ENCODE peak calls at places on chromosomes 4 and X, in five cellular contexts. Z is pancreas, Y is tibial nerve, R is ascending aorta, G is GM23248. N is an unnamed sample.

GRCh38 chrX:9147086-9147485 is 113.2 kb upstream of the FAM9B start:
- DNase-seq in Y (no peak), Z (no peak), R (no peak), G (no peak), N (no peak)

GRCh38 chrX:53383376-53384087 is 38.9 kb downstream of the SMC1A start:
- DNase-seq in G (no peak), R (no peak), Z (no peak), Y (no peak), N (no peak)

GRCh38 chr4:56979674-56980073 is 978 bp downstream of the POLR2B start:
- DNase-seq in R (no peak), G (peak; percentile 69), Y (no peak), Z (no peak), N (no peak)

GRCh38 chr4:184355111-184355604 is 119.2 kb downstream of the IRF2 start:
- DNase-seq in R (peak; percentile 53), Y (peak; percentile 72), Z (no peak), G (peak; percentile 82), N (peak; percentile 63)

GRCh38 chr4:165440415-165440882 is 61.6 kb downstream of the CPE start:
- DNase-seq in R (no peak), G (peak; percentile 65), Y (no peak), Z (no peak), N (peak; percentile 77)

GRCh38 chr4:20176881-20177280 is 74.8 kb upstream of the SLIT2 start:
- DNase-seq in Y (no peak), Z (no peak), R (no peak), G (no peak), N (no peak)

GRCh38 chr4:122364700-122365404 is 14.0 kb upstream of the ADAD1 start:
- DNase-seq in R (no peak), G (no peak), Y (no peak), Z (no peak), N (no peak)

GRCh38 chr4:70705856-70706461 is 15.8 kb upstream of the RUFY3 start:
- DNase-seq in G (peak; percentile 56), Y (no peak), Z (no peak), R (no peak), N (no peak)

GRCh38 chr4:48725414-48725813 is 54.7 kb downstream of the FRYL start:
- DNase-seq in R (no peak), Y (no peak), Z (no peak), G (no peak), N (no peak)

GRCh38 chr4:792729-793108 is 33.2 kb downstream of the CPLX1 start:
- DNase-seq in G (no peak), R (no peak), Y (no peak), Z (no peak), N (no peak)

GRCh38 chr4:53962516-53963225 is 101.7 kb downstream of the CHIC2 start:
- DNase-seq in R (no peak), G (peak; percentile 88), Y (peak; percentile 3), Z (no peak), N (no peak)
- H3K4me3 ChIP-seq in R (no peak overlapping the region), G (peak overlapping the region; percentile 48), Y (no peak overlapping the region), Z (no peak overlapping the region), N (no peak overlapping the region)

GRCh38 chr4:171646984-171647383 is 166.2 kb upstream of the GALNTL6 start:
- DNase-seq in Y (no peak), R (no peak), Z (no peak), G (no peak), N (no peak)
- H3K4me3 ChIP-seq in Y (no peak overlapping the region), R (no peak overlapping the region), Z (no peak overlapping the region), G (no peak overlapping the region), N (no peak overlapping the region)

GRCh38 chr4:93828332-93828829 is at the start of gene ATOH1:
- DNase-seq in G (peak; percentile 13), R (no peak), Y (no peak), Z (peak; percentile 15), N (no peak)
- H3K4me3 ChIP-seq in G (peak within 1 kb of the TSS; percentile 35), R (peak within 1 kb of the TSS; percentile 59), Y (peak within 1 kb of the TSS; percentile 33), Z (no peak within 1 kb of the TSS), N (peak within 1 kb of the TSS; percentile 50)

DNA sequence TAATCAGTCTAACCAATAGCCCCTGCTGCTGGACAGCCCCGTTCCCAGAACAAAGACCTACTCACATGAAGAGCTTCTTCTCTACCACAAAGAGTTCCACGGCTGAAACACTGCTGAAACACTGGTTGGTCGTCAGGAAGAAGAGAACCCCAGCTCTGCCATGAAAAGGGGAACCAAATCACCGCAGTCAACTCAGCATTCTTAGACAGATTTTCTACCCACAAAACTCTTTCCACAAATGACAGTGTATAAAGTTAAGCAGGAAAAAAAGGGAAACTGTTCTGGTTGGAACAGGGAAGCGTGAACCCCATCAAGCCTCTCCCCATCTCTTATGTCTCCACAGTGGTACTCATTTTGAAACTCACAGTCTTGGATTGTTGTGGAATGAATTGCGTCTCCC is 57.3 kb downstream of the ABCG2 start:
- DNase-seq in Y (no peak), Z (no peak), R (no peak), G (no peak), N (no peak)
- H3K4me3 ChIP-seq in Y (no peak overlapping the region), Z (no peak overlapping the region), R (no peak overlapping the region), G (no peak overlapping the region), N (no peak overlapping the region)

DNA sequence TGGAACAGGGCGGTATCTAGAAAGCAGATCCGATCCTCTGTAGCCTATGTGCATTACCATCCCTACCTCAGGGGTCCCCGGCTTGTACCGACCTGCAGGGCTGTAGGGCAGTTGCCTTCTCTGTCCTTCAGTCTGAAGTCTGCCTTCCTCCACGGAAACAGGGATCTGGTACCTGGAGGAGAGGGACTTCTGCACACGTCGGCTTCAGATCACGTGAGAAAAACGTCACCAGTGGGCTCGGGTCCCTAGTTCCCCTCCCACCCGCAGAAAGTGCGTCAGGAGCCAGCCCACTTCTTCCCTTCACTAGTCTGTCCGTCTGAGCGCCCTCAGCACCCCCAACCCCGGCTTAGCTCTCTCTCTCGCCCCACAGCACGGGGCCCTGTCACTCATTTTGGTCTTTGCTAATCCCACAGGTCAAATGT is at the start of gene TCEAL5:
- DNase-seq in Z (no peak), R (no peak), G (no peak), Y (no peak), N (no peak)
- H3K4me3 ChIP-seq in Z (no peak within 1 kb of the TSS), R (peak within 1 kb of the TSS; percentile 55), G (no peak within 1 kb of the TSS), Y (no peak within 1 kb of the TSS), N (peak within 1 kb of the TSS; percentile 49)

DNA sequence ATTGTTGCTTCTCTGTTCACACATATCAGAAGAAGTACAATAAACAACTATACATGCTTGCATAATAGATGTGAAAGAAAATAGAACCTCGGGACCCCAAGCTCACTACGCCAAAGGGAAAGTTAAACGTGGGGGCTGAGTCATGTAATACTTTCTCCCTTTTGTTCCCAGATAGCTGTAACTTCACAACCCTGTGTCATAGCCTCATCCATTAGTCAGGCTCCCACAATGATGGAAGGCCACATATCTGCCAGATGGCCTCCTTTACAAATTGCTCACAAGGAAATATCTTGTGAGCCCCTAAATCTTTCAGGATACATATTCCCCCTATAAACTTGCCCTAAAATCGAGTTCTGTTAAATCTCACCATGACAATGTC is 476.9 kb downstream of the DTHD1 start:
- DNase-seq in R (no peak), Z (no peak), Y (no peak), G (no peak), N (no peak)
- H3K4me3 ChIP-seq in R (no peak overlapping the region), Z (no peak overlapping the region), Y (no peak overlapping the region), G (no peak overlapping the region), N (no peak overlapping the region)

GRCh38 chr4:54100607-54101189 is 735 bp downstream of the GSX2 start:
- DNase-seq in G (peak; percentile 64), R (no peak), Y (no peak), Z (no peak), N (no peak)
- H3K4me3 ChIP-seq in G (peak overlapping the region; percentile 67), R (peak overlapping the region; percentile 61), Y (peak overlapping the region; percentile 37), Z (no peak overlapping the region), N (peak overlapping the region; percentile 77)